ENCODE peak calls at places on chromosomes 3 and 15, in ten cellular contexts. U is cardiac muscle cell; N is psoas muscle; S is hepatocyte; R is GM23248; T is GM23338; Y is effector memory CD4-positive, alpha-beta T cell; O is PC-9; W is DND-41; V is suprapubic skin. A is an unnamed sample.

GRCh38 chr3:71103430-71103881 is 480.1 kb downstream of the FOXP1 start:
- DNase-seq in N (peak; percentile 47), W (no peak), R (peak; percentile 79), O (no peak), Y (no peak), S (no peak), T (no peak), U (no peak), V (no peak), A (peak; percentile 56)

GRCh38 chr15:40545457-40545856 is 19.4 kb downstream of the CCDC32 start:
- DNase-seq in V (peak; percentile 31), T (peak; percentile 40), U (no peak), O (no peak), W (no peak), N (no peak), Y (no peak), S (no peak), R (no peak), A (no peak)

GRCh38 chr3:150407818-150408231 is 273 bp upstream of the TSC22D2 start:
- DNase-seq in T (peak; percentile 94), V (no peak), O (no peak), S (no peak), N (peak; percentile 97), W (no peak), Y (peak; percentile 93), U (no peak), R (no peak), A (peak; percentile 97)

GRCh38 chr15:99818872-99819271 is 85.6 kb upstream of the LYSMD4 start:
- DNase-seq in T (no peak), W (no peak), S (no peak), N (no peak), Y (no peak), O (no peak), R (no peak), U (no peak), V (no peak), A (no peak)

GRCh38 chr3:195752066-195752465 is 31.3 kb downstream of the MUC20 start:
- DNase-seq in S (no peak), Y (no peak), U (no peak), W (no peak), O (no peak), V (no peak), R (no peak), N (no peak), T (no peak), A (no peak)

GRCh38 chr3:51719413-51720025 is 12.7 kb downstream of the GRM2 start:
- DNase-seq in W (no peak), Y (no peak), T (peak; percentile 37), R (no peak), S (no peak), N (no peak), O (no peak), U (no peak), V (no peak), A (no peak)

GRCh38 chr3:151319613-151320012 is 3.0 kb upstream of the GPR87 start:
- DNase-seq in V (no peak), S (no peak), R (peak; percentile 57), W (no peak), Y (no peak), N (no peak), U (no peak), O (no peak), T (no peak), A (no peak)

GRCh38 chr3:51716805-51717204 is 9.9 kb downstream of the GRM2 start:
- DNase-seq in V (no peak), R (no peak), O (no peak), N (no peak), T (no peak), U (no peak), W (no peak), Y (no peak), S (peak; percentile 2), A (no peak)

GRCh38 chr3:108055931-108056330 is 34.9 kb downstream of the CD47 start:
- DNase-seq in N (no peak), V (no peak), O (no peak), T (no peak), U (no peak), Y (no peak), W (no peak), S (no peak), R (no peak), A (no peak)

DNA sequence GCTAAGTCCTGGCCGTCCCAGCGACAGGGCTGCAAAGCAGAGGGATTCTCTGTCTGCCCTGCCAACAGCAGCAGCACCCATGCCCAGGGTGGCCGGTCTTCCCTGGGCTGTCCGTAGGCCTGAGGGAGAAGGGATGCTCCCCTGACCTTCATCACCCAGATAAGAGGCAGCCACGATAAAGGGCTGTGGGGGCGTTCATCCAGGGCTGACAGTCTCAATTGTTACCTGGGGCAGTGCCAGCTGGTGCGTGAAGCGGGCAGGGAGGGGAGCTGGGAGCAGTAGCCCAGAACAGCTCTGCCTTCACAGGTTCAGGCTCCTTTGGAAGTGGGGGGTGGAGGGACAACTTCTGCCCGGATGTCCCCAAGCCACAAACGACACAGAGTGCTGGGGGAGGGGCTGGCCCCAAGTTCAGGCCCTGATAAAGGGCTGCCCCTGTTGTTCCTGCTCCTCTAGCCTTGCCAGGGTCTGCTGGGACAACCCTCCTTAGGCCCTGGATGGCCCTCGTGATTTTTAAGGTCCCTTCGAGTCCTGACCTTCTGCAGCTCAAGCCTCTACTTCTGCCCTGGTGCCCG is 94.7 kb downstream of the RAB11A start:
- DNase-seq in W (no peak), R (no peak), T (no peak), N (no peak), U (no peak), S (no peak), O (no peak), Y (no peak), V (no peak), A (no peak)
- H3K27me3 ChIP-seq in W (peaks cover 2% of the 10 kb centered on the region), R (peaks cover 88% of the 10 kb centered on the region), T (no peaks in the 10 kb centered on the region), N (peaks cover 10% of the 10 kb centered on the region), U (peaks cover 4% of the 10 kb centered on the region), S (peaks cover 54% of the 10 kb centered on the region), O (no peaks in the 10 kb centered on the region), Y (no peaks in the 10 kb centered on the region), V (peaks cover 53% of the 10 kb centered on the region), A (peaks cover 14% of the 10 kb centered on the region)

GRCh38 chr15:49990835-49991540 is 128.0 kb downstream of the ATP8B4 start:
- DNase-seq in W (no peak), T (no peak), U (no peak), R (peak; percentile 48), O (no peak), N (no peak), V (no peak), Y (no peak), S (no peak), A (no peak)

GRCh38 chr15:49987896-49988295 is 131.1 kb downstream of the ATP8B4 start:
- DNase-seq in V (no peak), U (no peak), T (no peak), Y (no peak), O (no peak), R (no peak), S (no peak), N (no peak), W (no peak), A (no peak)

GRCh38 chr15:49987198-49987785 is 131.7 kb downstream of the ATP8B4 start:
- DNase-seq in V (no peak), T (no peak), U (no peak), Y (no peak), N (no peak), R (peak; percentile 5), S (no peak), O (no peak), W (no peak), A (no peak)

GRCh38 chr15:49989498-49989897 is 129.5 kb downstream of the ATP8B4 start:
- DNase-seq in N (peak; percentile 14), W (no peak), V (no peak), Y (no peak), U (no peak), R (no peak), O (no peak), S (no peak), T (no peak), A (no peak)

DNA sequence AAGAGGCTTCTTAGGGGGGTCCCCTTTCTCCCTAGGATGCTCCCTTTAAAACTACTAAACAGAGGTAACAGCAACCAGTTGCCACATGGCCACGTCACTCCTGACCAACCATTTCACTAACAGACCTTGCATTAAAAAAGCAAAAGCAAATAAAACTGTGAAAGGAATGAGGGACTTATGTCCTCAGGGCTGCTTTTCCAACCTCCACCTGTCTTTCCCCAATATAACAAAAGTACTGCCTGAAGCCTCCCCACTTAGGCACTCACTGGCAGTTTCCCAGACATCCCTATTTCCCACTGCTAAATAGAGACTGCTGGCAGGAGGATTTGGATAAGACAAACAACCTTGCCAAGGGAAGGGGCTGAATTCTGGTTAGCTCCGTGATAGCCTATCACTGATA is 130.3 kb downstream of the ATP8B4 start:
- DNase-seq in N (no peak), O (no peak), T (no peak), V (no peak), Y (no peak), S (no peak), W (no peak), U (no peak), R (no peak), A (no peak)
- H3K27me3 ChIP-seq in N (no peaks in the 10 kb centered on the region), O (no peaks in the 10 kb centered on the region), T (no peaks in the 10 kb centered on the region), V (no peaks in the 10 kb centered on the region), Y (no peaks in the 10 kb centered on the region), S (no peaks in the 10 kb centered on the region), W (no peaks in the 10 kb centered on the region), U (no peaks in the 10 kb centered on the region), R (no peaks in the 10 kb centered on the region), A (no peaks in the 10 kb centered on the region)

GRCh38 chr3:14894085-14894484 is 53.3 kb upstream of the NR2C2 start:
- DNase-seq in R (no peak), W (no peak), O (no peak), N (no peak), Y (no peak), V (no peak), U (no peak), T (no peak), S (no peak), A (no peak)
- H3K27me3 ChIP-seq in R (peaks cover 12% of the 10 kb centered on the region), W (no peaks in the 10 kb centered on the region), O (peaks cover 17% of the 10 kb centered on the region), N (no peaks in the 10 kb centered on the region), Y (no peaks in the 10 kb centered on the region), V (no peaks in the 10 kb centered on the region), U (no peaks in the 10 kb centered on the region), T (no peaks in the 10 kb centered on the region), S (peaks cover 7% of the 10 kb centered on the region), A (no peaks in the 10 kb centered on the region)

GRCh38 chr3:10462641-10463040 is 42.7 kb downstream of the ATP2B2 start:
- DNase-seq in W (no peak), R (no peak), Y (no peak), V (no peak), T (no peak), N (no peak), U (no peak), S (no peak), O (no peak), A (no peak)

GRCh38 chr3:10459954-10460754 is 45.2 kb downstream of the ATP2B2 start:
- DNase-seq in W (peak; percentile 92), O (peak; percentile 52), S (peak; percentile 88), U (peak; percentile 97), T (peak; percentile 98), R (peak; percentile 71), Y (peak; percentile 16), V (no peak), N (peak; percentile 37), A (no peak)

GRCh38 chr3:10464068-10464434 is 41.3 kb downstream of the ATP2B2 start:
- DNase-seq in Y (no peak), R (no peak), S (no peak), U (no peak), N (no peak), O (no peak), W (no peak), V (no peak), T (no peak), A (no peak)

GRCh38 chr3:10463191-10464067 is 42.0 kb downstream of the ATP2B2 start:
- DNase-seq in V (no peak), W (no peak), U (no peak), N (no peak), T (no peak), R (no peak), Y (no peak), O (no peak), S (no peak), A (no peak)

GRCh38 chr3:10460951-10461563 is 44.3 kb downstream of the ATP2B2 start:
- DNase-seq in T (no peak), U (no peak), N (no peak), Y (no peak), W (no peak), V (no peak), R (no peak), O (no peak), S (no peak), A (no peak)
- H3K27me3 ChIP-seq in T (no peaks in the 10 kb centered on the region), U (no peaks in the 10 kb centered on the region), N (no peaks in the 10 kb centered on the region), Y (no peaks in the 10 kb centered on the region), W (no peaks in the 10 kb centered on the region), V (peaks cover 6% of the 10 kb centered on the region), R (no peaks in the 10 kb centered on the region), O (peaks cover 38% of the 10 kb centered on the region), S (no peaks in the 10 kb centered on the region), A (no peaks in the 10 kb centered on the region)

A was measured in lower lobe of right lung.